ENCODE peak calls at places on chromosome 21, in five cellular contexts. One of them, this sample, is unnamed.

GRCh38 chr21:15445327-15445726 is 284.5 kb upstream of the USP25 start:
- DNase-seq in kidney epithelial cell: no peak
- DNase-seq in psoas muscle: no peak
- DNase-seq in progenitor cell of endocrine pancreas: no peak
- DNase-seq in GM04504: no peak
- DNase-seq in this sample: no peak

GRCh38 chr21:33078907-33079582 is 9.1 kb downstream of the OLIG1 start:
- DNase-seq in kidney epithelial cell: peak
- DNase-seq in psoas muscle: no peak
- DNase-seq in progenitor cell of endocrine pancreas: no peak
- DNase-seq in GM04504: peak
- DNase-seq in this sample: no peak

GRCh38 chr21:22885079-22885478 is 1886.9 kb downstream of the NCAM2 start:
- DNase-seq in kidney epithelial cell: no peak
- DNase-seq in psoas muscle: no peak
- DNase-seq in progenitor cell of endocrine pancreas: no peak
- DNase-seq in GM04504: no peak
- DNase-seq in this sample: no peak

GRCh38 chr21:32946654-32947053 is 79.1 kb upstream of the OLIG2 start:
- DNase-seq in kidney epithelial cell: no peak
- DNase-seq in psoas muscle: no peak
- DNase-seq in progenitor cell of endocrine pancreas: no peak
- DNase-seq in GM04504: no peak
- DNase-seq in this sample: no peak

GRCh38 chr21:44087426-44088400 is 19.5 kb upstream of the PWP2 start:
- DNase-seq in kidney epithelial cell: no peak
- DNase-seq in psoas muscle: no peak
- DNase-seq in progenitor cell of endocrine pancreas: no peak
- DNase-seq in GM04504: no peak
- DNase-seq in this sample: no peak

GRCh38 chr21:32611471-32611997 is 643 bp downstream of the CFAP298 start:
- DNase-seq in kidney epithelial cell: no peak
- DNase-seq in psoas muscle: no peak
- DNase-seq in progenitor cell of endocrine pancreas: no peak
- DNase-seq in GM04504: no peak
- DNase-seq in this sample: peak

GRCh38 chr21:27219068-27219467 is 252.2 kb upstream of the ADAMTS5 start:
- DNase-seq in kidney epithelial cell: no peak
- DNase-seq in psoas muscle: peak
- DNase-seq in progenitor cell of endocrine pancreas: no peak
- DNase-seq in GM04504: no peak
- DNase-seq in this sample: no peak

GRCh38 chr21:33339938-33340337 is 15.2 kb downstream of the IFNAR1 start:
- DNase-seq in kidney epithelial cell: no peak
- DNase-seq in psoas muscle: no peak
- DNase-seq in progenitor cell of endocrine pancreas: no peak
- DNase-seq in GM04504: no peak
- DNase-seq in this sample: no peak

GRCh38 chr21:38810034-38810825 is 4.5 kb downstream of the ETS2 start:
- DNase-seq in kidney epithelial cell: no peak
- DNase-seq in psoas muscle: no peak
- DNase-seq in progenitor cell of endocrine pancreas: no peak
- DNase-seq in GM04504: no peak
- DNase-seq in this sample: no peak

GRCh38 chr21:45381865-45382697 is 22.9 kb upstream of the COL18A1 start:
- DNase-seq in kidney epithelial cell: no peak
- DNase-seq in psoas muscle: peak
- DNase-seq in progenitor cell of endocrine pancreas: no peak
- DNase-seq in GM04504: no peak
- DNase-seq in this sample: peak

GRCh38 chr21:34621434-34622000 is 6.6 kb upstream of the RCAN1 start:
- DNase-seq in kidney epithelial cell: no peak
- DNase-seq in psoas muscle: no peak
- DNase-seq in progenitor cell of endocrine pancreas: no peak
- DNase-seq in GM04504: no peak
- DNase-seq in this sample: no peak

GRCh38 chr21:42787613-42788012 is 91.7 kb downstream of the WDR4 start:
- DNase-seq in kidney epithelial cell: no peak
- DNase-seq in psoas muscle: no peak
- DNase-seq in progenitor cell of endocrine pancreas: no peak
- DNase-seq in GM04504: no peak
- DNase-seq in this sample: no peak

GRCh38 chr21:32316363-32317215 is 17.9 kb downstream of the MRAP start:
- DNase-seq in kidney epithelial cell: no peak
- DNase-seq in psoas muscle: no peak
- DNase-seq in progenitor cell of endocrine pancreas: no peak
- DNase-seq in GM04504: no peak
- DNase-seq in this sample: no peak

GRCh38 chr21:46599251-46599572 is 5.7 kb downstream of the S100B start:
- DNase-seq in kidney epithelial cell: peak
- DNase-seq in psoas muscle: no peak
- DNase-seq in progenitor cell of endocrine pancreas: no peak
- DNase-seq in GM04504: peak
- DNase-seq in this sample: no peak

GRCh38 chr21:33968082-33968997 is 52.7 kb upstream of the ATP5PO start:
- DNase-seq in kidney epithelial cell: no peak
- DNase-seq in psoas muscle: no peak
- DNase-seq in progenitor cell of endocrine pancreas: no peak
- DNase-seq in GM04504: peak
- DNase-seq in this sample: no peak

GRCh38 chr21:32770514-32771133 is 931 bp downstream of the PAXBP1 start:
- DNase-seq in kidney epithelial cell: no peak
- DNase-seq in psoas muscle: no peak
- DNase-seq in progenitor cell of endocrine pancreas: no peak
- DNase-seq in GM04504: no peak
- DNase-seq in this sample: peak

GRCh38 chr21:32562426-32562825 is 22.9 kb downstream of the TCP10L start:
- DNase-seq in kidney epithelial cell: peak
- DNase-seq in psoas muscle: no peak
- DNase-seq in progenitor cell of endocrine pancreas: no peak
- DNase-seq in GM04504: peak
- DNase-seq in this sample: no peak

GRCh38 chr21:44967082-44968047 is 27.5 kb downstream of the SLX9 start:
- DNase-seq in kidney epithelial cell: no peak
- DNase-seq in psoas muscle: no peak
- DNase-seq in progenitor cell of endocrine pancreas: no peak
- DNase-seq in GM04504: no peak
- DNase-seq in this sample: no peak

GRCh38 chr21:14114251-14114650 is 96.5 kb downstream of the LIPI start:
- DNase-seq in kidney epithelial cell: no peak
- DNase-seq in psoas muscle: no peak
- DNase-seq in progenitor cell of endocrine pancreas: no peak
- DNase-seq in GM04504: no peak
- DNase-seq in this sample: no peak

GRCh38 chr21:42454791-42455190 is 41.2 kb downstream of the RSPH1 start:
- DNase-seq in kidney epithelial cell: no peak
- DNase-seq in psoas muscle: no peak
- DNase-seq in progenitor cell of endocrine pancreas: no peak
- DNase-seq in GM04504: no peak
- DNase-seq in this sample: no peak

This sample was measured in left ventricle myocardium superior.